ENCODE peak calls at places on chromosome 4, in four cellular contexts. L, K, W and X are unnamed samples. For H3K4me1, the result is how much of the 10 kb centered on the place peaks cover.

GRCh38 chr4:159413252-159413941 is 310.5 kb downstream of the RAPGEF2 start:
- DNase-seq in K (no peak), L (no peak), W (no peak), X (no peak)

GRCh38 chr4:62431513-62431912 is 1231.4 kb downstream of the ADGRL3 start:
- DNase-seq in K (no peak), W (no peak), L (no peak), X (no peak)

GRCh38 chr4:4667643-4668081 is 125.8 kb upstream of the STX18 start:
- DNase-seq in K (peak), W (no peak), L (no peak), X (no peak)

GRCh38 chr4:78599931-78600375 is 48.4 kb downstream of the ANXA3 start:
- DNase-seq in L (no peak), W (peak), K (no peak), X (no peak)

GRCh38 chr4:56468097-56468422 is 643 bp downstream of the SRP72 start:
- DNase-seq in K (peak), L (peak), W (peak), X (peak)

GRCh38 chr4:126956192-126956897 is 676.4 kb upstream of the INTU start:
- DNase-seq in K (no peak), L (no peak), W (no peak), X (no peak)

GRCh38 chr4:6880691-6881090 is 28.9 kb upstream of the TBC1D14 start:
- DNase-seq in W (no peak), K (no peak), L (no peak), X (no peak)

GRCh38 chr4:128357286-128357685 is 69.7 kb upstream of the PGRMC2 start:
- DNase-seq in W (no peak), L (no peak), K (no peak), X (no peak)

GRCh38 chr4:113673450-113673849 is 88.1 kb downstream of the CAMK2D start:
- DNase-seq in K (peak), L (peak), W (no peak), X (no peak)

GRCh38 chr4:4647041-4647440 is 105.2 kb upstream of the STX18 start:
- DNase-seq in L (no peak), K (no peak), W (no peak), X (no peak)

GRCh38 chr4:159460408-159460807 is 357.5 kb downstream of the RAPGEF2 start:
- DNase-seq in W (no peak), K (no peak), L (no peak), X (no peak)

GRCh38 chr4:94304365-94304971 is 38.2 kb downstream of the HPGDS start:
- DNase-seq in L (peak), W (peak), K (peak), X (no peak)

GRCh38 chr4:10205223-10205622 is 88.6 kb upstream of the WDR1 start:
- DNase-seq in K (no peak), W (no peak), L (no peak), X (no peak)

GRCh38 chr4:163113921-163114703 is 52.6 kb downstream of the NAF1 start:
- DNase-seq in K (no peak), W (no peak), L (no peak), X (no peak)

GRCh38 chr4:41655177-41655576 is 93.3 kb downstream of the PHOX2B start:
- DNase-seq in L (no peak), K (no peak), W (no peak), X (no peak)

GRCh38 chr4:76035146-76035545 is 724 bp downstream of the CXCL11 start:
- DNase-seq in L (no peak), W (no peak), K (no peak), X (no peak)

GRCh38 chr4:59122626-59123025 is 2012.4 kb upstream of the IGFBP7 start:
- DNase-seq in K (no peak), L (no peak), W (no peak), X (no peak)

GRCh38 chr4:62601737-62602136 is 1401.6 kb downstream of the ADGRL3 start:
- DNase-seq in K (no peak), W (no peak), L (no peak), X (no peak)

GRCh38 chr4:184309241-184310170 is 91.8 kb upstream of the ENPP6 start:
- DNase-seq in L (no peak), K (no peak), W (no peak), X (peak)

GRCh38 chr4:154590329-154591006 is at the start of gene FGA:
- DNase-seq in W (no peak), K (peak), L (no peak), X (peak)
- H3K4me1 ChIP-seq in W (under half), K (under half), L (under half), X (under half)

DNA sequence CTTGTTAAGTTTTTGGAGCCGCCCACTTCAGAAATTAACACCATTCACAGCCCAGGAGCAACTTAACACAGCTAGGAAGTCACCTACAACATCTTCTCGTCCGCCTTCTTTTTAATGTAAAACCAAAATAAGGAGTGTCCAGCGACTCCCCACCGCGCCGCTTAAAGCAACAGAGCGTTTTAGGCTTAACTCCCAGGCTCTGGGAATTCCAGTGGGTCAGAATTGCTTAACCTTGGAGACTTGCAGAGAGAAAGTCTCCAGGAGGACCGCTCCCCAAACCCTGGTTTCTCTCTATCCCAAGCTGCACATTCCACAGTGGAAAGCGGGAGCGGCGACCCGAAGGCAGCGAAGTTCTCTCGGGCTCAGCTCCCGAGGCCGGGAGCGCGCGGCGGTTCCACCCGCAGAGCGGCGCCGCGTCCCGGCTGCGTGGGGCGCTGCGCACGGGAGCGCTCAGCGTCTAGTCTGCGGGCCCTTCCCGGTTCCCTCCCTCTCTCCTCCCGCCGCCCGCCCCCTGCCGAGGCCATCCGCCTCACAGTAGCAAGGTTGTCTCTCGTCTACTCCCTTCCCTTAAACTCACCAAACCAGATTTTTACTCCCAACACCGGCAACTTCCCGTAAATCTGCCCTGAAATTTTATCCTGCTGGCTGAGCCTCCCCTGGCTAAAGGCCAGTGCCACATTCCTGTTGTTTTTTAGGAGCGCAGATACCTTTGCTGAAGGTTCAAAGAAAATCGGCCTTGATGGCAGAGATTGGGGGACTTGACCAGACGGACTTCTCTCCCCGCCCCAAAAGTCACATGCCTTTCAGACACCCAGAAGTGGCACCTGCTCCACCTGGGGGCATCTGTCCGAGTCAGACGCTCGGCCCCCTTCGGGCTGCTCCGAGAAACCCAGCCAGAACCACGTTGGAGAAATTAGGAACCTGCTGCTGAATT is at the start of gene RBM47:
- DNase-seq in W (peak), K (peak), L (peak), X (peak)
- TF ChIP-seq CTCF in W (peak), K (peak), L (peak), X (no peak)

GRCh38 chr4:1624519-1624910 is 59.6 kb downstream of the FAM53A start:
- DNase-seq in K (no peak), L (no peak), W (no peak), X (no peak)
- H3K9ac ChIP-seq in K (no peak), L (no peak), W (no peak), X (no peak)

DNA sequence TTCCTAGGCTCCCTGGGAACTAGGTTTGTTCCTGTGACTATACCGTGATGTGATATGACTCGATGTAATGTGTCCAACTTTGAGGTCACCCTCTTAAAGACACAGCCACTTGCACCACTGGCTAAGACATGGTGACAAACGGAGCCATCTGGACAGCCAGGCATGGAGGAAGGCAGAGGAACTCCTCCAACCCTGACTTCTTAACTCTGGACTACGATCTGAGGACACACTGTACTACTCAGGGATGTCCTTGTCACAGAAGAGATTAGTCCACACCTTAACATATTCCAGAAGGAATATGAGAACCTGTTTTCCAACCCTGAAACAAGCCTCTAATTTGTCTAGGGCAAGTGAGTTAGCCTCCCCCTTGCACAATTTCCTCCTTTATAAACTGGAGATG is 47.5 kb downstream of the TSPAN5 start:
- DNase-seq in W (no peak), K (no peak), L (no peak), X (no peak)
- H3K4me1 ChIP-seq in W (under half), K (half or more), L (under half), X (under half)

DNA sequence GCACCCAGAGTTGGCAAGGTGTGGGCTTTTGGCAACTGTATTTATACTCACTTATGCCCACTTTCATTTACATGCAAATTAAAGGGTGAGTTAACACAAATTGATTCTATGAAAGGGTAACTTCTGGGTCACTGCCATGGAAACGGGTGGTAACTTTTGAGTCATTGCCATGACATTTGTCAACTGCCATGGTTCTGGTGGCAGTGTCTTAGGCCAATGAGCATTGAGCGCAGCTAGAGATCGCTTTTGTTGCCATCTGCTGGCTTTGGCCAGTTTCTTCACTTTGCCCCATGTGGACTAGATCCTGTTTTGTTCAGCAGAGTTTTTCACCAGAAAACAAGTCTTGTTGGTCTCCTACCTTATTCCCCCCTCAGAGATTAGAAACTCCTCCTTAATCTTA is 170.8 kb upstream of the NUDT6 start:
- DNase-seq in L (no peak), K (no peak), W (no peak), X (no peak)
- TF ChIP-seq CTCF in L (peak), K (no peak), W (no peak), X (no peak)

GRCh38 chr4:147824316-147824715 is 92.4 kb downstream of the ARHGAP10 start:
- DNase-seq in K (no peak), L (no peak), W (no peak), X (no peak)

GRCh38 chr4:147821555-147821954 is 89.7 kb downstream of the ARHGAP10 start:
- DNase-seq in K (no peak), L (no peak), W (no peak), X (no peak)

GRCh38 chr4:147822128-147822527 is 90.2 kb downstream of the ARHGAP10 start:
- DNase-seq in K (no peak), W (no peak), L (no peak), X (peak)

GRCh38 chr4:147824884-147825283 is 93.0 kb downstream of the ARHGAP10 start:
- DNase-seq in L (no peak), W (no peak), K (no peak), X (no peak)

GRCh38 chr4:147823135-147823534 is 91.2 kb downstream of the ARHGAP10 start:
- DNase-seq in W (no peak), K (no peak), L (no peak), X (no peak)
- H3K9ac ChIP-seq in W (no peak), K (no peak), L (no peak), X (no peak)

GRCh38 chr4:2839060-2839459 is 4.6 kb upstream of the ADD1 start:
- DNase-seq in W (no peak), K (no peak), L (no peak), X (no peak)
- H3K4me1 ChIP-seq in W (under half), K (under half), L (under half), X (under half)

GRCh38 chr4:1496116-1496642 is 89.9 kb upstream of the NKX1-1 start:
- DNase-seq in W (peak), K (no peak), L (no peak), X (no peak)
- TF ChIP-seq CTCF in W (no peak), K (no peak), L (no peak), X (no peak)